ENCODE peak calls at places on chromosomes 4 and X, in eight cellular contexts. One of them, this sample, is unnamed.

GRCh38 chr4:141020801-141021261 is 112.4 kb downstream of the RNF150 start:
- DNase-seq in GM12864: no peak
- DNase-seq in HepG2: no peak
- DNase-seq in fibroblast of villous mesenchyme: peak; percentile 69
- DNase-seq in RWPE2: no peak
- DNase-seq in breast epithelium: no peak
- DNase-seq in transverse colon: no peak
- DNase-seq in lower leg skin: no peak
- DNase-seq in this sample: no peak

GRCh38 chr4:1192091-1192492 is 19.7 kb upstream of the SPON2 start:
- DNase-seq in fibroblast of villous mesenchyme: peak; percentile 99
- DNase-seq in GM12864: no peak
- DNase-seq in HepG2: no peak
- DNase-seq in RWPE2: peak; percentile 82
- DNase-seq in breast epithelium: peak; percentile 83
- DNase-seq in lower leg skin: peak; percentile 89
- DNase-seq in transverse colon: peak; percentile 83
- DNase-seq in this sample: no peak

GRCh38 chrX:41178201-41178600 is 93.0 kb downstream of the USP9X start:
- DNase-seq in GM12864: peak; percentile 24
- DNase-seq in fibroblast of villous mesenchyme: no peak
- DNase-seq in HepG2: no peak
- DNase-seq in RWPE2: no peak
- DNase-seq in lower leg skin: no peak
- DNase-seq in breast epithelium: no peak
- DNase-seq in transverse colon: no peak
- DNase-seq in this sample: no peak

GRCh38 chrX:110667706-110668105 is 127.9 kb downstream of the CHRDL1 start:
- DNase-seq in fibroblast of villous mesenchyme: no peak
- DNase-seq in lower leg skin: no peak
- DNase-seq in RWPE2: no peak
- DNase-seq in HepG2: no peak
- DNase-seq in breast epithelium: no peak
- DNase-seq in transverse colon: no peak
- DNase-seq in GM12864: no peak
- DNase-seq in this sample: no peak

GRCh38 chr4:48141048-48141447 is 7.0 kb upstream of the TXK start:
- DNase-seq in HepG2: peak; percentile 20
- DNase-seq in transverse colon: no peak
- DNase-seq in fibroblast of villous mesenchyme: peak; percentile 57
- DNase-seq in GM12864: no peak
- DNase-seq in lower leg skin: no peak
- DNase-seq in RWPE2: no peak
- DNase-seq in breast epithelium: no peak
- DNase-seq in this sample: peak; percentile 69

GRCh38 chrX:130878350-130879341 is 24.4 kb downstream of the ENOX2 start:
- DNase-seq in breast epithelium: peak; percentile 44
- DNase-seq in fibroblast of villous mesenchyme: peak; percentile 79
- DNase-seq in RWPE2: peak; percentile 43
- DNase-seq in HepG2: no peak
- DNase-seq in lower leg skin: no peak
- DNase-seq in GM12864: no peak
- DNase-seq in transverse colon: peak; percentile 9
- DNase-seq in this sample: no peak

GRCh38 chr4:9987749-9988346 is 33.4 kb downstream of the SLC2A9 start:
- DNase-seq in RWPE2: no peak
- DNase-seq in breast epithelium: no peak
- DNase-seq in HepG2: no peak
- DNase-seq in fibroblast of villous mesenchyme: no peak
- DNase-seq in lower leg skin: peak; percentile 2
- DNase-seq in transverse colon: no peak
- DNase-seq in GM12864: no peak
- DNase-seq in this sample: no peak

GRCh38 chr4:38482696-38483095 is 181.3 kb upstream of the KLF3 start:
- DNase-seq in GM12864: no peak
- DNase-seq in breast epithelium: no peak
- DNase-seq in fibroblast of villous mesenchyme: no peak
- DNase-seq in lower leg skin: no peak
- DNase-seq in transverse colon: no peak
- DNase-seq in RWPE2: no peak
- DNase-seq in HepG2: no peak
- DNase-seq in this sample: no peak

GRCh38 chr4:89928867-89929266 is 34.2 kb downstream of the MMRN1 start:
- DNase-seq in GM12864: no peak
- DNase-seq in RWPE2: no peak
- DNase-seq in fibroblast of villous mesenchyme: no peak
- DNase-seq in HepG2: no peak
- DNase-seq in transverse colon: no peak
- DNase-seq in breast epithelium: no peak
- DNase-seq in lower leg skin: no peak
- DNase-seq in this sample: no peak

GRCh38 chrX:53287493-53288138 is 6.2 kb upstream of the IQSEC2 start:
- DNase-seq in RWPE2: no peak
- DNase-seq in lower leg skin: peak; percentile 63
- DNase-seq in HepG2: no peak
- DNase-seq in breast epithelium: no peak
- DNase-seq in transverse colon: peak; percentile 70
- DNase-seq in GM12864: no peak
- DNase-seq in fibroblast of villous mesenchyme: peak; percentile 60
- DNase-seq in this sample: peak; percentile 18

GRCh38 chrX:25737540-25737939 is 400.6 kb upstream of the MAGEB18 start:
- DNase-seq in transverse colon: no peak
- DNase-seq in GM12864: no peak
- DNase-seq in HepG2: no peak
- DNase-seq in breast epithelium: no peak
- DNase-seq in fibroblast of villous mesenchyme: peak; percentile 0
- DNase-seq in RWPE2: no peak
- DNase-seq in lower leg skin: no peak
- DNase-seq in this sample: no peak

GRCh38 chr4:11420327-11420726 is 8.4 kb downstream of the HS3ST1 start:
- DNase-seq in transverse colon: no peak
- DNase-seq in breast epithelium: no peak
- DNase-seq in lower leg skin: no peak
- DNase-seq in fibroblast of villous mesenchyme: no peak
- DNase-seq in HepG2: no peak
- DNase-seq in GM12864: no peak
- DNase-seq in RWPE2: no peak
- DNase-seq in this sample: no peak

GRCh38 chr4:11416767-11417113 is 12.0 kb downstream of the HS3ST1 start:
- DNase-seq in lower leg skin: no peak
- DNase-seq in fibroblast of villous mesenchyme: no peak
- DNase-seq in GM12864: no peak
- DNase-seq in breast epithelium: no peak
- DNase-seq in transverse colon: no peak
- DNase-seq in RWPE2: no peak
- DNase-seq in HepG2: no peak
- DNase-seq in this sample: no peak

GRCh38 chr4:11416071-11416766 is 12.5 kb downstream of the HS3ST1 start:
- DNase-seq in breast epithelium: no peak
- DNase-seq in RWPE2: no peak
- DNase-seq in GM12864: no peak
- DNase-seq in HepG2: no peak
- DNase-seq in fibroblast of villous mesenchyme: no peak
- DNase-seq in lower leg skin: no peak
- DNase-seq in transverse colon: no peak
- DNase-seq in this sample: no peak

GRCh38 chr4:11421116-11421515 is 7.6 kb downstream of the HS3ST1 start:
- DNase-seq in GM12864: no peak
- DNase-seq in breast epithelium: no peak
- DNase-seq in lower leg skin: no peak
- DNase-seq in fibroblast of villous mesenchyme: no peak
- DNase-seq in transverse colon: no peak
- DNase-seq in RWPE2: no peak
- DNase-seq in HepG2: no peak
- DNase-seq in this sample: no peak

DNA sequence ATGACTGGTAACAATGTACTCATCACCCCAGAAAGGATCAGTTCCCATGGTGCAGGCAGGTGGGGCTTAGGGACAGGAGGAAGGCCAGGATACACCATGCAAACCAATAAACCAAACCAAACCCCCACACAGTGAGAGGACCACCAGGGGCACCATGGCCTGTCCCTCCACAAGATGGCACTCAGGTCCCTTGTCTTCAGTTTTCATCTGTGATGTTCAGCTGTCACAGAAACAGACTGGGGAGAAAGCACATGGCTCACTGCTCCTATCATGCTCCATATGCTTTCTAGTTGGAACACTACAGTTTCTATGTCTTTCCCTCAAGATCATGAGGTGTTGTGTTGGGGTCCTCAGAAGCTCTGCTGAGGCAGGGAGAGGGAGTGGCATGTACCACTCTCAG is 10.1 kb downstream of the HS3ST1 start:
- DNase-seq in RWPE2: no peak
- DNase-seq in GM12864: no peak
- DNase-seq in fibroblast of villous mesenchyme: no peak
- DNase-seq in breast epithelium: no peak
- DNase-seq in HepG2: no peak
- DNase-seq in lower leg skin: no peak
- DNase-seq in transverse colon: no peak
- DNase-seq in this sample: no peak
- TF ChIP-seq CTCF in RWPE2: peak; percentile 12
- TF ChIP-seq CTCF in GM12864: peak; percentile 41
- TF ChIP-seq CTCF in fibroblast of villous mesenchyme: no peak
- TF ChIP-seq CTCF in breast epithelium: no peak
- TF ChIP-seq CTCF in HepG2: no peak
- TF ChIP-seq CTCF in lower leg skin: no peak
- TF ChIP-seq CTCF in transverse colon: no peak
- TF ChIP-seq CTCF in this sample: no peak

GRCh38 chr4:143291334-143291733 is 45.3 kb upstream of the GAB1 start:
- DNase-seq in transverse colon: no peak
- DNase-seq in fibroblast of villous mesenchyme: no peak
- DNase-seq in breast epithelium: no peak
- DNase-seq in HepG2: no peak
- DNase-seq in lower leg skin: no peak
- DNase-seq in GM12864: no peak
- DNase-seq in RWPE2: no peak
- DNase-seq in this sample: no peak

GRCh38 chr4:143286058-143286457 is 50.6 kb upstream of the GAB1 start:
- DNase-seq in breast epithelium: no peak
- DNase-seq in lower leg skin: no peak
- DNase-seq in RWPE2: no peak
- DNase-seq in transverse colon: no peak
- DNase-seq in GM12864: no peak
- DNase-seq in HepG2: no peak
- DNase-seq in fibroblast of villous mesenchyme: no peak
- DNase-seq in this sample: no peak

GRCh38 chr4:143289370-143289769 is 47.3 kb upstream of the GAB1 start:
- DNase-seq in HepG2: no peak
- DNase-seq in lower leg skin: no peak
- DNase-seq in GM12864: no peak
- DNase-seq in transverse colon: no peak
- DNase-seq in breast epithelium: no peak
- DNase-seq in RWPE2: no peak
- DNase-seq in fibroblast of villous mesenchyme: no peak
- DNase-seq in this sample: peak; percentile 12

GRCh38 chr4:143287571-143287923 is 49.1 kb upstream of the GAB1 start:
- DNase-seq in RWPE2: no peak
- DNase-seq in fibroblast of villous mesenchyme: no peak
- DNase-seq in lower leg skin: no peak
- DNase-seq in breast epithelium: no peak
- DNase-seq in transverse colon: no peak
- DNase-seq in GM12864: no peak
- DNase-seq in HepG2: no peak
- DNase-seq in this sample: peak; percentile 59

DNA sequence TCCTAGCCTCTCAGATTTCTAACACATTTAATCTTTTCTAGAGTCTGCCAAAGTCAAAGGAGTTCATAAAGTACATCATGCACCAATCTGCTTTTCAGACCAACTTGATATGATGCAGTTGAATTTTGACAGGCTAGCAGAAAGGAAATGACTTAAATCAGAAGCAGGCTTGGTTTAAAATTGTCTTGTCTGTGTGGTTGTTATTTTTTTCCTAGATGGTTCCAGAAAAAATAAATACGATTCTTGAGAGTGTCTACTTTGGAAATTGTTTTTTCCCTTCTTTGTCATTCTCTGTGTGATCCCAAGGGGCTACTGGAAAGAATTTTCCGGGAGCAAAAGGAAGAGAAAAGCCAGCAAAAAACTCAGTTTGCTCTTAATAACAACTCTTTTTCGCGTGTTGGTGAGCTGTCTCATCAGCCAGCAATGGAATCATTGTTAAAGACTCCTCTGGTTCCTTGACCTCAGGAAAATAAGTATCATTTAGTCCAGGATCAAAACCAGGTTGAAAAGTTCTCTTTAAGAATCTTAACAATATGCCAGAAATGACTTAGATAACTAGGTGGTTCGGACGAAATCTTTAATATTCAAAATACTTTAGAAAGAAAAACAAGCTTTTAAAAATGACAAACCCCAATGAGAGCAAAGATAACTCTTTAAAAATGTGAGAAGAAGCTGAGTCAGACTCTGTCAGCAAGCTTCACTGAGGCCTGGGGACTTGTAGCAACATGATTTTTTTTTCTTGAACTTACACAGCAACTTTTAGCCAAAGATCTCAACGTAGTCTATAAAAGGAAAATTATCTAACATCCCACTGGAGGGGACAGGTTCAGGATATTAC is 49.7 kb upstream of the GAB1 start:
- DNase-seq in GM12864: no peak
- DNase-seq in breast epithelium: no peak
- DNase-seq in fibroblast of villous mesenchyme: peak; percentile 48
- DNase-seq in transverse colon: no peak
- DNase-seq in RWPE2: no peak
- DNase-seq in lower leg skin: no peak
- DNase-seq in HepG2: no peak
- DNase-seq in this sample: no peak
- H3K4me3 ChIP-seq in GM12864: no peak overlapping the region
- H3K4me3 ChIP-seq in breast epithelium: peak overlapping the region; percentile 2
- H3K4me3 ChIP-seq in fibroblast of villous mesenchyme: no peak overlapping the region
- H3K4me3 ChIP-seq in transverse colon: no peak overlapping the region
- H3K4me3 ChIP-seq in RWPE2: no peak overlapping the region
- H3K4me3 ChIP-seq in lower leg skin: no peak overlapping the region
- H3K4me3 ChIP-seq in HepG2: no peak overlapping the region
- H3K4me3 ChIP-seq in this sample: no peak overlapping the region

DNA sequence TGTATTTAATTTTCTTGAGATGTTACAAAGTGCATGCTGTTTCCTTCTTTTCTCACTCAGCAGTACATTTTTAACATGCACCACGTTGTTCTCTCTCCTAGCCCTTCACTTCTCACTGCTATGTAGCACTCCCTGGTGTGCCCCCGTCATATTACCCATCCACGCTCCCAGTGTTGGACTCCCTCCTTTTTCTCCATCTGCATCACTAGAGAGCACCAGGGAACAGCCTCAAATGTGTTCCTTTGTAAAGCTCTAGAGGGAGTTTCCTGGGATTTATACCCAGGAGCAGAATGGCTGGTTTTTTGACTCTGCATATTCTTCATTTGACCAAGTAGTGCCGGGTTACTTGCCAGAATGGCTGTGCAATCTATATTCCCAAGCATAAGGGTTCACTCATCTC is 240.3 kb upstream of the ANXA3 start:
- DNase-seq in GM12864: no peak
- DNase-seq in HepG2: no peak
- DNase-seq in breast epithelium: no peak
- DNase-seq in fibroblast of villous mesenchyme: no peak
- DNase-seq in transverse colon: no peak
- DNase-seq in RWPE2: no peak
- DNase-seq in lower leg skin: no peak
- DNase-seq in this sample: no peak
- TF ChIP-seq CTCF in GM12864: no peak
- TF ChIP-seq CTCF in HepG2: no peak
- TF ChIP-seq CTCF in breast epithelium: no peak
- TF ChIP-seq CTCF in fibroblast of villous mesenchyme: peak; percentile 5
- TF ChIP-seq CTCF in transverse colon: no peak
- TF ChIP-seq CTCF in RWPE2: peak; percentile 4
- TF ChIP-seq CTCF in lower leg skin: no peak
- TF ChIP-seq CTCF in this sample: no peak

GRCh38 chr4:21790437-21791029 is 158.0 kb downstream of the KCNIP4 start:
- DNase-seq in lower leg skin: no peak
- DNase-seq in GM12864: no peak
- DNase-seq in transverse colon: no peak
- DNase-seq in breast epithelium: no peak
- DNase-seq in HepG2: no peak
- DNase-seq in RWPE2: no peak
- DNase-seq in fibroblast of villous mesenchyme: peak; percentile 66
- DNase-seq in this sample: peak; percentile 20
- H3K4me3 ChIP-seq in lower leg skin: no peak overlapping the region
- H3K4me3 ChIP-seq in GM12864: no peak overlapping the region
- H3K4me3 ChIP-seq in transverse colon: no peak overlapping the region
- H3K4me3 ChIP-seq in breast epithelium: no peak overlapping the region
- H3K4me3 ChIP-seq in HepG2: no peak overlapping the region
- H3K4me3 ChIP-seq in RWPE2: no peak overlapping the region
- H3K4me3 ChIP-seq in fibroblast of villous mesenchyme: no peak overlapping the region
- H3K4me3 ChIP-seq in this sample: no peak overlapping the region